ENCODE peak calls at places on chromosomes 4 and X, in four cellular contexts. X, W, U and K are unnamed samples.

GRCh38 chrX:727738-728621 is 97.4 kb downstream of the SHOX start:
- DNase-seq in W (no peak), X (peak), U (no peak), K (peak)

GRCh38 chr4:40199999-40200880 is 3.4 kb downstream of the RHOH start:
- DNase-seq in W (no peak), X (no peak), U (no peak), K (no peak)

GRCh38 chr4:86256086-86256485 is 103.8 kb downstream of the MAPK10 start:
- DNase-seq in W (no peak), X (no peak), U (no peak), K (no peak)

GRCh38 chr4:174117445-174117844 is 166.0 kb downstream of the FBXO8 start:
- DNase-seq in X (no peak), W (no peak), U (no peak), K (no peak)

GRCh38 chr4:78809928-78810835 is 34.0 kb downstream of the BMP2K start:
- DNase-seq in X (no peak), W (no peak), U (no peak), K (no peak)

GRCh38 chrX:103941201-103941975 is 21.0 kb upstream of the TMSB15B start:
- DNase-seq in X (peak), U (no peak), W (no peak), K (peak)

GRCh38 chr4:79257953-79258613 is 67.8 kb downstream of the NAA11 start:
- DNase-seq in W (no peak), U (no peak), X (peak), K (no peak)

GRCh38 chrX:19535481-19535880 is 20.2 kb upstream of the MAP3K15 start:
- DNase-seq in U (no peak), W (no peak), X (peak), K (no peak)

GRCh38 chrX:68749426-68749825 is 79.4 kb upstream of the EFNB1 start:
- DNase-seq in W (no peak), X (no peak), U (no peak), K (no peak)

GRCh38 chrX:37846934-37847732 is at the start of gene DYNLT3:
- DNase-seq in X (peak), W (peak), U (peak), K (peak)

GRCh38 chrX:68579810-68580209 is 67.7 kb upstream of the STARD8 start:
- DNase-seq in W (no peak), U (no peak), X (no peak), K (no peak)